ENCODE peak calls at places on chromosomes 1 and 21, in seven cellular contexts. A is neural progenitor cell; I is HT1080; F is globus pallidus; N is activated CD4-positive, alpha-beta T cell treated with anti-CD3 and anti-CD28 coated beads for 48 hours; Z is activated naive CD4-positive, alpha-beta T cell; P is KG1. Y is an unnamed sample.

GRCh38 chr1:213281610-213282316 is 230.7 kb downstream of the RPS6KC1 start:
- DNase-seq in P (no peak), I (no peak), Z (no peak), F (peak), N (no peak), A (peak), Y (no peak)

GRCh38 chr1:207223162-207223561 is 98.3 kb upstream of the CD55 start:
- DNase-seq in A (no peak), N (no peak), F (no peak), Z (no peak), P (no peak), I (peak), Y (no peak)

GRCh38 chr1:224432672-224433040 is 1.9 kb downstream of the WDR26 start:
- DNase-seq in A (peak), N (no peak), Z (no peak), P (peak), I (peak), F (peak), Y (no peak)

GRCh38 chr1:42176902-42177519 is 12.5 kb upstream of the GUCA2A start:
- DNase-seq in A (peak), F (peak), N (no peak), P (no peak), Z (no peak), I (peak), Y (no peak)

GRCh38 chr1:158146165-158146564 is 34.5 kb upstream of the CD1D start:
- DNase-seq in N (no peak), I (peak), A (no peak), P (no peak), Z (no peak), F (no peak), Y (no peak)

GRCh38 chr1:48245106-48245505 is 22.6 kb downstream of the SLC5A9 start:
- DNase-seq in N (no peak), F (peak), Z (no peak), I (no peak), A (no peak), P (peak), Y (no peak)

GRCh38 chr1:29043270-29043971 is 80.3 kb downstream of the TMEM200B start:
- DNase-seq in P (no peak), F (no peak), Z (no peak), N (no peak), I (no peak), A (no peak), Y (no peak)

GRCh38 chr1:30747028-30748008 is 10.3 kb downstream of the LAPTM5 start:
- DNase-seq in Z (no peak), I (no peak), A (no peak), P (no peak), N (no peak), F (no peak), Y (no peak)

GRCh38 chr1:233816348-233816747 is 88.1 kb upstream of the SLC35F3 start:
- DNase-seq in A (no peak), N (no peak), I (no peak), Z (no peak), F (no peak), P (no peak), Y (no peak)

GRCh38 chr21:42513151-42513984 is at the start of gene SLC37A1:
- DNase-seq in F (no peak), Z (no peak), A (peak), I (no peak), P (no peak), N (peak), Y (peak)

GRCh38 chr1:7334475-7335035 is 436.5 kb upstream of the VAMP3 start:
- DNase-seq in N (no peak), I (no peak), Z (no peak), F (no peak), P (no peak), A (no peak), Y (no peak)

GRCh38 chr1:97668945-97669344 is 251.9 kb downstream of the DPYD start:
- DNase-seq in Z (no peak), F (no peak), P (no peak), A (no peak), N (no peak), I (peak), Y (no peak)

GRCh38 chr1:119015547-119015946 is 27.4 kb upstream of the TBX15 start:
- DNase-seq in Z (no peak), P (no peak), F (no peak), N (no peak), A (no peak), I (no peak), Y (no peak)

Y was measured in stimulated activated naive CD8-positive, alpha-beta T cell treated with anti-CD3 and anti-CD28 coated beads, Interleukin-15, Interleukin-2, amounts not matched to agents 100 U/mL and 50 U/mL, for 24 hours.